ENCODE peak calls at places on chromosomes 12 and 14, in nine cellular contexts. P is esophagus squamous epithelium, F is A549, U is type B pancreatic cell, I is tibial nerve, O is Peyer's patch, X is AG04450, K is gastrocnemius medialis, B is lower leg skin. D is an unnamed sample.

GRCh38 chr14:68978550-68978911 is 571 bp downstream of the ACTN1 start:
- DNase-seq in O (no peak), F (no peak), I (peak), U (peak), X (no peak), K (peak), P (no peak), B (peak), D (no peak)

GRCh38 chr12:10067259-10067658 is 31.5 kb downstream of the CLEC1A start:
- DNase-seq in F (no peak), U (no peak), B (no peak), X (no peak), O (no peak), K (no peak), I (no peak), P (no peak), D (no peak)

GRCh38 chr14:43116341-43116740 is 1390.7 kb downstream of the FSCB start:
- DNase-seq in I (no peak), O (no peak), X (no peak), F (peak), B (no peak), U (no peak), P (no peak), K (no peak), D (no peak)

GRCh38 chr12:42482820-42483533 is 106.6 kb downstream of the PRICKLE1 start:
- DNase-seq in F (peak), P (no peak), U (peak), K (peak), I (peak), O (peak), X (no peak), B (peak), D (peak)

GRCh38 chr12:89789862-89790261 is 81.2 kb upstream of the ATP2B1 start:
- DNase-seq in I (no peak), F (no peak), K (no peak), P (no peak), X (no peak), O (no peak), U (no peak), B (no peak), D (no peak)

GRCh38 chr12:109597795-109598427 is 24.3 kb downstream of the MVK start:
- DNase-seq in K (peak), F (peak), B (peak), O (peak), X (peak), U (peak), I (peak), P (no peak), D (no peak)

GRCh38 chr14:100406505-100407131 is 83.5 kb downstream of the SLC25A47 start:
- DNase-seq in U (no peak), X (no peak), O (peak), K (no peak), P (no peak), F (peak), I (peak), B (no peak), D (no peak)

GRCh38 chr12:115257791-115258190 is 573.8 kb upstream of the TBX3 start:
- DNase-seq in X (no peak), U (no peak), F (no peak), P (no peak), B (no peak), K (no peak), I (no peak), O (no peak), D (no peak)

GRCh38 chr14:55921516-55921915 is 196.7 kb upstream of the PELI2 start:
- DNase-seq in X (no peak), U (no peak), B (no peak), P (no peak), F (no peak), K (no peak), O (no peak), I (no peak), D (no peak)

GRCh38 chr14:105316968-105317498 is 2.5 kb downstream of the PACS2 start:
- DNase-seq in K (no peak), X (no peak), B (no peak), P (no peak), U (no peak), F (no peak), O (no peak), I (no peak), D (no peak)

GRCh38 chr12:56234746-56235436 is 5.0 kb downstream of the SLC39A5 start:
- DNase-seq in B (no peak), P (no peak), X (no peak), U (no peak), F (no peak), I (no peak), O (no peak), K (no peak), D (no peak)

GRCh38 chr12:30859226-30859625 is 67.3 kb upstream of the TSPAN11 start:
- DNase-seq in B (no peak), U (no peak), O (no peak), I (no peak), K (no peak), X (no peak), F (no peak), P (no peak), D (peak)

GRCh38 chr14:106455026-106455425 is 928.6 kb downstream of the TMEM121 start:
- DNase-seq in U (no peak), X (no peak), P (no peak), I (no peak), F (no peak), O (no peak), B (no peak), K (no peak), D (no peak)

GRCh38 chr14:106460916-106461315 is 934.5 kb downstream of the TMEM121 start:
- DNase-seq in U (no peak), F (no peak), O (no peak), P (no peak), I (no peak), K (no peak), B (no peak), X (no peak), D (no peak)

DNA sequence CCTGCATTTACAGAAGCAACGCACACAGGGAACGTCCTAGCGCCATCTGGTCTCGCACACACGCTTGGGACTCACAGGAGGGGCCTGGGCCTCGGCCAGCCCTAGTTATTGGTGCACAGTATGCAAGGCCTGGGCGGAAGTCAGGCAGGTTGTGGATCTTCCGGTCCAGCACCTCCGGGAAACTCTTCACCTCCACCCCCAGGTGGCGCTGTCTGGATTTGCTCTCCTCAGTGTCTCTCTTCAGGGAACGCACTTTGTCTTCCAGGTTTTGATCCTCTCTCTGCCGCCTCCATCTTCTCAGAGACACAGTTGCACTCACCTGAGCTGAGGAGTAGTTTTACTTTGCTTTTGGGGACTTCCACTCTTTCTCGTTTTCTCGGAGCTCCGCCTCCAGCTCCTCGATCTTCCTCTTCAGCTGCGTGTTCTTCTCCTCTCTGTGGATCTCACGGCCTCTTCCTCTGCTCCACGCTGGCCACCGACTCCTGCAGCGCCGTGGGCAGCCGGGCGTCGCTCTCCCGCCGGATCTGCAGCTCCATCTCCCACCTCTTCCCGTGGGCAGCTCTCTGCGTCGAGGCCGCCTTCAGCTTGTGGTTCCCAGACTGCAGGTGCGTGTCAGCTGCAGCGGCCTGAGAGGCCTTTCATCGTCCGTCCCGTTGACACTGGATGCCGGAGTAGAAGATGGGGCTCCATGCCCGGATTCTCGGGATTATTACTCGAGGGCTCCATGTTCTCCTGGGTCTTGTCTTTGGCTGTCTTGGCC is 933.8 kb downstream of the TMEM121 start:
- DNase-seq in O (no peak), B (no peak), I (no peak), K (no peak), F (peak), X (no peak), P (no peak), U (no peak), D (no peak)
- TF ChIP-seq CTCF in O (peak), B (no peak), I (no peak), K (no peak), F (no peak), X (no peak), P (peak), U (no peak), D (no peak)

GRCh38 chr12:94276725-94277124 is 128.3 kb downstream of the PLXNC1 start:
- DNase-seq in X (no peak), K (no peak), B (no peak), F (no peak), I (no peak), U (no peak), O (no peak), P (no peak), D (no peak)
- TF ChIP-seq CTCF in X (no peak), K (no peak), B (no peak), F (no peak), I (no peak), U (no peak), O (no peak), P (no peak), D (no peak)

DNA sequence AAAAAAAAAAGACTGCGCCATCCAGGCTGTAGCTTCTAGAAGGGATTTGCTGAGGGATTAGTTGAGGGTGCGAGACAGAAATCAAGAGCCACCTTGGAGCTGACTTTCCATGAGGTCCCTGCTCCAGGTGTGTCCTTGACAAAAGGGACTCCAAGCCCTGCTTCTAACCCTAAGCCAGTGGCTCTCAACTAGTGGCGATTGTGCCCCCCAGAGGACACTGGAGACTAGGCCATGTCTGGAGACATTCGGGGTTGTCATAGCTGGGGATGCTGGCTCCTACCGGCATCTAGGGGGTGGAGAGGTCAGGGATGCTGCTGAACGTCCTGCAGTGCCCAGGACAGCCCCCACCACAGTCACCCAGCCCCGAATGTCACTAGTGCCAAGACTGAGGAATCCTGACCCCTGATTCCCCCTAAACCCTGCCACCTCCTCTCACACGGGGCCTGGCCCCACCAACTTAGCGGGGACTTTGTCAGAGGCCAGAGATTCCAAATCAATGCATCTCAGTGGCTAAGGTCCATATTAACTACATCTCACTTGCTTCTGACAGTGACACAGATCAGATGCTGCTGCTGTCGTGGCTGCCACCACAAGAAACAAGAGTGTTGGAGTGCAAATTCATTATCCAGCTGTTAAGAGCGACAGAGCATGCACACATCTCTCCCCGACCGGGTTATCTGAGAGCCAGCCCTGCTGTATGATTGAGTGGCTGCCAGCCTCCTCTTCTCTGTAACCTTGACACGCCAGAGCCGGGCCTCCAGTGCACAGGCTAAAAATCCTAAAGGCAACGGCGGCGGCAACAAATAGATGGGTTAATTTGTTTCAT is 40.4 kb downstream of the SPRING1 start:
- DNase-seq in K (no peak), I (no peak), X (no peak), U (peak), P (no peak), B (peak), F (peak), O (no peak), D (no peak)
- TF ChIP-seq CTCF in K (no peak), I (no peak), X (peak), U (peak), P (no peak), B (no peak), F (peak), O (no peak), D (no peak)

GRCh38 chr14:78758333-78758732 is 588.2 kb downstream of the NRXN3 start:
- DNase-seq in B (no peak), P (no peak), O (no peak), F (peak), K (no peak), U (no peak), X (no peak), I (no peak), D (no peak)
- TF ChIP-seq CTCF in B (no peak), P (peak), O (peak), F (peak), K (no peak), U (peak), X (peak), I (peak), D (no peak)

GRCh38 chr14:90553921-90554336 is 157.1 kb downstream of the CALM1 start:
- DNase-seq in U (no peak), I (no peak), X (no peak), K (no peak), P (no peak), F (no peak), O (no peak), B (no peak), D (no peak)
- TF ChIP-seq CTCF in U (no peak), I (no peak), X (no peak), K (no peak), P (no peak), F (no peak), O (no peak), B (no peak), D (no peak)

GRCh38 chr14:23114120-23114458 is 5.0 kb downstream of the CEBPE start:
- DNase-seq in F (no peak), B (peak), I (no peak), P (no peak), X (no peak), U (no peak), K (no peak), O (no peak), D (no peak)

GRCh38 chr14:23114669-23115491 is 4.2 kb downstream of the CEBPE start:
- DNase-seq in F (peak), U (no peak), I (no peak), P (no peak), K (no peak), B (peak), X (peak), O (no peak), D (no peak)

GRCh38 chr14:23113346-23114119 is 5.5 kb downstream of the CEBPE start:
- DNase-seq in I (no peak), U (no peak), B (peak), X (no peak), P (no peak), F (no peak), O (no peak), K (no peak), D (no peak)

GRCh38 chr14:23110579-23111375 is 6.0 kb upstream of the CIROP start:
- DNase-seq in P (no peak), X (no peak), O (no peak), I (no peak), F (no peak), U (no peak), B (no peak), K (no peak), D (no peak)

GRCh38 chr14:23112359-23113178 is 6.5 kb downstream of the CEBPE start:
- DNase-seq in B (peak), I (no peak), X (no peak), P (no peak), O (peak), U (no peak), F (no peak), K (no peak), D (no peak)
- TF ChIP-seq CTCF in B (no peak), I (no peak), X (no peak), P (no peak), O (no peak), U (no peak), F (no peak), K (no peak), D (no peak)

DNA sequence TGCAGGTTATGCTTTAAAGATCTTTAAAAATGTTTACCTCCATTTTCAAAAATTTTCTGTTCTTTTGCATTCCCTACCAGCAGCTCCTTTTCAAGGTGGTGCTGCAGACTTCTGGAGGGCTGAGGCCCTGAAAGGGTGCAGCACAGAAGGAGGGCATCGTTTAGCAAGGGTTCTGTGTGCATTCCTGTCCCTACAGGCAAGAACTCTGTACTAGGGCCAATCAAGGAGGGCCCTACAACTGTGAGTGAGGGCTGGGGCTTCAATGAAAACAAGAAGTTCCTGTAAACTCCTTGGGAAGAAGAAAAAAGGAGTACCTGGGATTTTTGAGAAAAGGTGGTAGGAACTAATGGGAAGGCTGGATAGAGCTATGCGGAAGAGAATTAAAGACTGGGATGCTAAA is 50.7 kb upstream of the CSRP2 start:
- DNase-seq in B (no peak), K (no peak), O (no peak), F (no peak), U (no peak), P (no peak), I (no peak), X (no peak), D (no peak)
- TF ChIP-seq CTCF in B (no peak), K (no peak), O (no peak), F (no peak), U (no peak), P (no peak), I (no peak), X (no peak), D (no peak)

GRCh38 chr14:76422662-76423061 is 46.7 kb downstream of the ESRRB start:
- DNase-seq in P (no peak), F (no peak), O (no peak), X (no peak), B (no peak), K (no peak), I (no peak), U (no peak), D (no peak)
- TF ChIP-seq CTCF in P (no peak), F (no peak), O (no peak), X (no peak), B (no peak), K (no peak), I (no peak), U (no peak), D (no peak)

GRCh38 chr14:103094406-103095209 is at the start of gene EXOC3L4:
- DNase-seq in I (no peak), B (no peak), K (no peak), X (no peak), O (peak), P (no peak), F (no peak), U (no peak), D (no peak)
- TF ChIP-seq CTCF in I (no peak), B (no peak), K (no peak), X (no peak), O (no peak), P (no peak), F (no peak), U (no peak), D (no peak)

D was measured in vagina.